ENCODE peak calls at places on chromosomes 5 and 9, in nine cellular contexts. R is A549; B is right cardiac atrium; Y is mesenchymal stem cell; G is AG04450; J is hepatocyte; U is body of pancreas; K is CD4-positive, alpha-beta memory T cell; Z is HepG2. X is an unnamed sample.
A peak's percentile ranks its signal among the peaks of the same experiment; 100 is the strongest.

GRCh38 chr5:128123936-128124335 is 40.4 kb downstream of the SLC12A2 start:
- DNase-seq in R (no peak), K (no peak), Y (no peak), U (no peak), B (no peak), Z (no peak), G (no peak), J (no peak), X (no peak)

GRCh38 chr5:130141689-130142320 is 237.5 kb downstream of the CHSY3 start:
- DNase-seq in R (peak; percentile 21), Y (peak; percentile 62), B (no peak), K (no peak), G (peak; percentile 10), Z (no peak), U (no peak), J (peak; percentile 70), X (no peak)

GRCh38 chr9:112174965-112175795 is at the start of gene SUSD1:
- DNase-seq in K (peak; percentile 33), R (peak; percentile 35), Z (peak; percentile 31), G (no peak), J (peak; percentile 74), B (peak; percentile 63), Y (peak; percentile 37), U (peak; percentile 16), X (no peak)

GRCh38 chr5:65066385-65066784 is 297.7 kb downstream of the CWC27 start:
- DNase-seq in Z (no peak), J (no peak), Y (no peak), K (no peak), B (no peak), U (peak; percentile 15), R (no peak), G (no peak), X (no peak)

GRCh38 chr9:118829334-118829733 is 539.9 kb downstream of the BRINP1 start:
- DNase-seq in G (no peak), K (no peak), U (no peak), Y (peak; percentile 16), Z (no peak), J (peak; percentile 18), B (no peak), R (peak; percentile 3), X (no peak)

GRCh38 chr9:21294325-21294724 is 10.8 kb downstream of the IFNA5 start:
- DNase-seq in U (peak; percentile 36), G (no peak), Z (peak; percentile 6), B (no peak), K (no peak), Y (peak; percentile 6), R (peak; percentile 43), J (peak; percentile 45), X (no peak)

GRCh38 chr9:36964791-36965190 is 69.3 kb downstream of the PAX5 start:
- DNase-seq in U (no peak), Z (no peak), G (no peak), J (no peak), R (no peak), B (no peak), K (no peak), Y (no peak), X (no peak)

GRCh38 chr9:90906316-90907055 is 104.9 kb downstream of the SYK start:
- DNase-seq in B (no peak), R (no peak), J (no peak), G (no peak), Z (no peak), Y (no peak), U (no peak), K (no peak), X (no peak)

GRCh38 chr5:54519083-54519541 is 1.6 kb downstream of the SNX18 start:
- DNase-seq in G (no peak), K (no peak), Z (no peak), U (no peak), R (no peak), J (no peak), Y (no peak), B (no peak), X (no peak)

DNA sequence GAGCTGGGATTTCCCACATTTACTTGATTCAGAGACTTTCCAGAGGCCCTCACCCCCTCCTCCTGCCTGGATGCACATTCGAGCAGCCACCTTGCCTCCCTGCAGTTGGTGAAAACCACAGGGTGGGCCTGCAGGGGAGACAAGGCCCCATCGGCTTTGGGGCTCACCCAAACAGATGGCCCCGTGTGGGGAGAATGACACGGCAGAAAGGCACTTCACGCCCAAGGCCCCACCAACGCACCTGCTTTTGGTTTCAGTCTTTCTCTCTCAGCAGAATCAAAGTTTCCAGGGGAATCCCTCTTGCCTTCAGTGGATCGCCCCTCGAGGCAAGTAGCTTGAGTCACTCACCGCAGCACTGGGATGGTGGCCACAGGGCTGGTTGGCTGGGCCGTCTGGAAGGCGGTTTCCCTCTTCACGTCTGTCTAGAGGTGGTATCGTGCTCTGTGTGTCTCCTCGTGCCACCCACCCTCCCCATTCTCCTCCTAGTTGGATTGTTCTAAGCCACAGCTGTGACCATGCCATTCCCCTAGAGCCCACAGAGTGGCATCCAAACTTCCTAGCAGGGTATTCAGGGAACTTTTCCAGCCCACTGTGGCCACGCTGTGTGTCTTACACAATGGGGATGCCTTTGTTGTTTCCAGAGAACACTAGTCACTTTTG is 31.8 kb downstream of the SEC61B start:
- DNase-seq in U (no peak), Z (no peak), Y (no peak), R (no peak), J (no peak), B (no peak), G (no peak), K (peak; percentile 10), X (no peak)
- H3K4me3 ChIP-seq in U (no peak overlapping the region), Z (no peak overlapping the region), Y (no peak overlapping the region), R (no peak overlapping the region), J (no peak overlapping the region), B (no peak overlapping the region), G (no peak overlapping the region), K (no peak overlapping the region), X (no peak overlapping the region)

DNA sequence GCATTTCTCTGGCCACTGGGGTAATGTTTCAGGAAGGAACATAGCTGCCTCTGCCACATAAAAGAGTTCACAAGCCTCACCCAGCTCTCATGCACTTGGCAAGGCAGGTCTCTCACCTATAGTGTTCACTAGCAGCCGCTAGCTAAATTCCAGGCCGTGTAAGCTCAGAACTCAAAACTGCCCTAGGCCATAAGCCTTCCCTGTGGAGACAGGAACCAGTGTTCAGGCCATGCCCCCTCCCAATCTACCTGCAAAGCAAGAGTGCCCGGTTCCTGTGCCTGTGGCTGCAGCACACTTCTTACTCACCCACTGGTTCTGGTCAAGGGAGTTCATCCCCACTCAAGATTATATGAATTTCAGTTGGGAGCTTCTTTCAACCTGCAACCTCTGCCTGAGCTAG is 60.7 kb upstream of the ZNF169 start:
- DNase-seq in U (no peak), Y (no peak), J (no peak), R (no peak), K (no peak), Z (no peak), G (no peak), B (no peak), X (no peak)
- H3K9me3 ChIP-seq in U (no peaks in the 10 kb centered on the region), Y (peaks cover 64% of the 10 kb centered on the region), J (peaks cover 4% of the 10 kb centered on the region), R (peaks cover 49% of the 10 kb centered on the region), K (peaks cover 7% of the 10 kb centered on the region), Z (peaks cover 10% of the 10 kb centered on the region), G (peaks cover 13% of the 10 kb centered on the region), B (peaks cover 2% of the 10 kb centered on the region), X (peaks cover 19% of the 10 kb centered on the region)

GRCh38 chr9:107308461-107308860 is 25.4 kb downstream of the RAD23B start:
- DNase-seq in Z (no peak), B (no peak), K (no peak), G (no peak), U (no peak), Y (no peak), J (no peak), R (no peak), X (no peak)

GRCh38 chr9:107314763-107315162 is 31.7 kb downstream of the RAD23B start:
- DNase-seq in Y (no peak), R (no peak), G (no peak), K (no peak), Z (no peak), B (no peak), U (no peak), J (no peak), X (no peak)

GRCh38 chr9:107309271-107309670 is 26.2 kb downstream of the RAD23B start:
- DNase-seq in K (peak; percentile 31), Z (no peak), B (no peak), R (no peak), U (no peak), J (no peak), G (no peak), Y (no peak), X (no peak)

GRCh38 chr9:107313555-107314096 is 30.5 kb downstream of the RAD23B start:
- DNase-seq in J (no peak), Y (no peak), G (no peak), B (no peak), K (no peak), Z (no peak), R (no peak), U (no peak), X (no peak)

GRCh38 chr9:107312651-107313050 is 29.6 kb downstream of the RAD23B start:
- DNase-seq in R (no peak), J (no peak), B (no peak), U (no peak), Y (peak; percentile 79), Z (no peak), G (peak; percentile 23), K (no peak), X (no peak)
- H3K27ac ChIP-seq in R (no peak overlapping the region), J (no peak overlapping the region), B (no peak overlapping the region), U (no peak overlapping the region), Y (no peak overlapping the region), Z (no peak overlapping the region), G (no peak overlapping the region), K (no peak overlapping the region), X (no peak overlapping the region)

GRCh38 chr5:153491408-153491807 is 938 bp downstream of the GRIA1 start:
- DNase-seq in R (no peak), Z (no peak), G (no peak), K (no peak), Y (no peak), U (no peak), J (no peak), B (no peak), X (no peak)

GRCh38 chr5:153489611-153490010 is 859 bp upstream of the GRIA1 start:
- DNase-seq in R (no peak), K (no peak), G (no peak), B (no peak), J (no peak), Y (peak; percentile 44), Z (no peak), U (no peak), X (no peak)

GRCh38 chr5:153490124-153491085 is at the start of gene GRIA1:
- DNase-seq in G (no peak), U (no peak), Y (peak; percentile 57), B (no peak), Z (no peak), R (no peak), J (peak; percentile 38), K (no peak), X (no peak)
- H3K4me3 ChIP-seq in G (peak within 1 kb of the TSS; percentile 51), U (no peak within 1 kb of the TSS), Y (no peak within 1 kb of the TSS), B (peak within 1 kb of the TSS; percentile 40), Z (no peak within 1 kb of the TSS), R (no peak within 1 kb of the TSS), J (no peak within 1 kb of the TSS), K (no peak within 1 kb of the TSS), X (peak within 1 kb of the TSS; percentile 74)

DNA sequence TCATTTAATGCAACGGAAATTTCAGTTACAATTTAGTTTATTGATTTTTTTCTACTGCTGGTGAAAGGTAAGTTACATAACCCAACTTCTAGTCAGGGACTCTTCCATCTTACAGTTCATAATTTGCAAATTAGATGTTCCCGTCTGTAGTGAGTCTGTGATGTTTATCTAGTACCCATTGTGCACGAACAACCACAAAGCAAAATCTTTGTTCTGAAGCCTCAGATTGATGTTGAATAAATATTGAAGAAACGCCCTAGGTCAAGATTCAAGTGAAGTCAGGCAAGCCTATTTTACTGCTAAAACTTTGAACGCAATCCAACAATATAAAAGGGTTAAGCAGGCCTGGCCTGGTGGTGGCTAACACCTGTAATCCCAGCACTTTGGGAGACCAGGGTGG is 43.1 kb downstream of the BASP1 start:
- DNase-seq in G (no peak), Y (no peak), B (no peak), Z (no peak), J (no peak), K (no peak), R (no peak), U (no peak), X (no peak)
- H3K9me3 ChIP-seq in G (no peaks in the 10 kb centered on the region), Y (no peaks in the 10 kb centered on the region), B (peaks cover 12% of the 10 kb centered on the region), Z (no peaks in the 10 kb centered on the region), J (no peaks in the 10 kb centered on the region), K (no peaks in the 10 kb centered on the region), R (peaks cover 3% of the 10 kb centered on the region), U (no peaks in the 10 kb centered on the region), X (no peaks in the 10 kb centered on the region)